ENCODE peak calls at places on chromosomes 13 and 19, in four cellular contexts. One of them, this sample, is unnamed.

GRCh38 chr13:40591091-40591490 is 75.3 kb downstream of the FOXO1 start:
- DNase-seq in OCI-LY7: peak; percentile 41
- DNase-seq in fibroblast of lung: no peak
- DNase-seq in breast epithelium: no peak
- DNase-seq in this sample: no peak

GRCh38 chr19:42042455-42043170 is 27.4 kb downstream of the GRIK5 start:
- DNase-seq in OCI-LY7: no peak
- DNase-seq in fibroblast of lung: no peak
- DNase-seq in breast epithelium: no peak
- DNase-seq in this sample: no peak

GRCh38 chr19:38277969-38278680 is 13.8 kb downstream of the SPINT2 start:
- DNase-seq in OCI-LY7: no peak
- DNase-seq in fibroblast of lung: peak; percentile 65
- DNase-seq in breast epithelium: no peak
- DNase-seq in this sample: no peak

GRCh38 chr13:106987435-106987800 is 419.5 kb upstream of the ARGLU1 start:
- DNase-seq in OCI-LY7: no peak
- DNase-seq in fibroblast of lung: peak; percentile 25
- DNase-seq in breast epithelium: no peak
- DNase-seq in this sample: no peak

GRCh38 chr19:19860756-19861390 is 4.8 kb upstream of the ZNF253 start:
- DNase-seq in OCI-LY7: no peak
- DNase-seq in fibroblast of lung: no peak
- DNase-seq in breast epithelium: no peak
- DNase-seq in this sample: peak; percentile 98

GRCh38 chr19:11989112-11989456 is 24.2 kb downstream of the ZNF763 start:
- DNase-seq in OCI-LY7: no peak
- DNase-seq in fibroblast of lung: no peak
- DNase-seq in breast epithelium: no peak
- DNase-seq in this sample: no peak

GRCh38 chr13:100100115-100100879 is 11.4 kb downstream of the PCCA start:
- DNase-seq in OCI-LY7: no peak
- DNase-seq in fibroblast of lung: peak; percentile 92
- DNase-seq in breast epithelium: no peak
- DNase-seq in this sample: no peak

GRCh38 chr13:76703621-76704020 is 182.6 kb downstream of the KCTD12 start:
- DNase-seq in OCI-LY7: no peak
- DNase-seq in fibroblast of lung: no peak
- DNase-seq in breast epithelium: no peak
- DNase-seq in this sample: no peak

GRCh38 chr13:96982672-96983071 is 11.6 kb downstream of the OXGR1 start:
- DNase-seq in OCI-LY7: no peak
- DNase-seq in fibroblast of lung: no peak
- DNase-seq in breast epithelium: no peak
- DNase-seq in this sample: no peak

GRCh38 chr13:77779461-77780272 is 82.2 kb downstream of the SLAIN1 start:
- DNase-seq in OCI-LY7: peak; percentile 59
- DNase-seq in fibroblast of lung: peak; percentile 88
- DNase-seq in breast epithelium: no peak
- DNase-seq in this sample: peak; percentile 39

GRCh38 chr13:79736356-79736755 is 255.4 kb downstream of the NDFIP2 start:
- DNase-seq in OCI-LY7: no peak
- DNase-seq in fibroblast of lung: no peak
- DNase-seq in breast epithelium: no peak
- DNase-seq in this sample: no peak

DNA sequence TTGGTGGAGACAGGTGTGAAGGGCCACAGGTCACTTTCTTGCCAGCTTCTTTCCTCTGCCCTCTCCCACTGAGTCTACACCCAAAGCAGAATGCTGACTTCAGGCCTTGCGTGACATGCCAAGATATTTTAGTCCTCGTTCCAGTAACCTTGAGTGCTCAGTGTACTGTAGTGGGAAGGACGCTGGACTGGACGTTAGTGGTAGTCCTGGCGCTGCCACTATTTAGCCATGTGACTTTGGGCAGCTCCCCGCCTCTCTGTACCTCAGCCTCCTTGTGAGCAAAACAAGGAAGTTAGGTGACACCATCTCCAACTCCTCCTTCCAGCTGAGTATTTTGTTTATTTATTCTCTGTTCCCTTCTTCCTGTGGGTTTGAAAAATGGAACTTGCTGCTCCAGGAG is 86.1 kb downstream of the FRY start:
- DNase-seq in OCI-LY7: no peak
- DNase-seq in fibroblast of lung: no peak
- DNase-seq in breast epithelium: no peak
- DNase-seq in this sample: no peak
- H3K27ac ChIP-seq in OCI-LY7: no peak overlapping the region
- H3K27ac ChIP-seq in fibroblast of lung: no peak overlapping the region
- H3K27ac ChIP-seq in breast epithelium: no peak overlapping the region
- H3K27ac ChIP-seq in this sample: no peak overlapping the region

GRCh38 chr19:2774083-2774679 is 8.9 kb downstream of the SGTA start:
- DNase-seq in OCI-LY7: peak; percentile 63
- DNase-seq in fibroblast of lung: no peak
- DNase-seq in breast epithelium: no peak
- DNase-seq in this sample: no peak
- H3K27ac ChIP-seq in OCI-LY7: peak overlapping the region; percentile 55
- H3K27ac ChIP-seq in fibroblast of lung: no peak overlapping the region
- H3K27ac ChIP-seq in breast epithelium: peak overlapping the region; percentile 92
- H3K27ac ChIP-seq in this sample: no peak overlapping the region

GRCh38 chr13:45454204-45454603 is 10.5 kb upstream of the COG3 start:
- DNase-seq in OCI-LY7: no peak
- DNase-seq in fibroblast of lung: no peak
- DNase-seq in breast epithelium: no peak
- DNase-seq in this sample: no peak
- H3K27ac ChIP-seq in OCI-LY7: no peak overlapping the region
- H3K27ac ChIP-seq in fibroblast of lung: no peak overlapping the region
- H3K27ac ChIP-seq in breast epithelium: no peak overlapping the region
- H3K27ac ChIP-seq in this sample: no peak overlapping the region

GRCh38 chr13:50511877-50512332 is 331.6 kb downstream of the DLEU7 start:
- DNase-seq in OCI-LY7: peak; percentile 85
- DNase-seq in fibroblast of lung: no peak
- DNase-seq in breast epithelium: no peak
- DNase-seq in this sample: no peak
- H3K27ac ChIP-seq in OCI-LY7: peak overlapping the region; percentile 98
- H3K27ac ChIP-seq in fibroblast of lung: no peak overlapping the region
- H3K27ac ChIP-seq in breast epithelium: no peak overlapping the region
- H3K27ac ChIP-seq in this sample: no peak overlapping the region

DNA sequence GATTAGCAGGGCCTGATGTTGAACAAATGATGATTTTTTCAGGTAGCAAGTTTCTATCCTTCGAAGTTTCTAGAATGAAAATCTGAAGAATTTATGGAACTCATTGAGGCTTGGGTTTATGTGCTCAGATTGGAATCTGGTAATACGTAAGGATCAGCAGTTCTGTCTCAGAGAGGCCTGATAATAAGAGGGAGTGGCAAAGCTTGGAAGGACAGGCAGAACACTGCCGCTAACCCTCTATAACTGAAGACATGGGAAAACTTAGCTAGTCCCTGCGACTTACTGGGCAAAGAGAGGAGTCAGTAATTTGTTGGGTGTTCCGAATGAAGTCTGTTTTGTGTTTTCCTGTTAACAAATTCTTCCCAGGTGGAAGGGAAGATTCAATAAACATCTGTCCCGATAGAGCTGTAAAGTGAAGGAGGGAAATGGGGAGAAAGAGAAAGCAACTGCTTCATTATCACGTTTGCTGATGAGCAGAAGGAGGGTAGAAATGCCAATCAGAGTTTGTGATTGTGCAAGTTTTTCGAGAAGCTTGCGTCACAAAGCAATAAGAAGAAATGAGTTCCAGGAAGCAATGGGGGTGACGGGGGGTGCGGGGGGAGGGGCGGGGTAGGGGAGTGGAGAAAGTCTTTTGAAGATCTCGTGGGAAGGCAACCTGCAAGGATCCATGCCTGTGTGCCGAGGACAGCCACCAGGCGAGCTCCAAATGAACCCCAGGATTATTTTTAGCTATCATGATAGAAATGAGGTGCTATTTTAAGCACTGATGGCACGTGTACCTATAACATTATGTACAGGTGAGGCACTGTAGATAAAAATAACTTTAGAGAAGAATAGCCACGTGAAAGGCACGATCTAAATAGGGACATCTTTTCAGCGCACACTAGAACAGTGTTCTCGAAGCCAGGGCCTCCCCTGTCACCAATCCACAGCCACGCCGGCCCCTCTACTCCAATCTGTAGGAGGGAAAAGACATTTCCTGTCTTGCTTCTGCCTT is 224.1 kb downstream of the FGF9 start:
- DNase-seq in OCI-LY7: no peak
- DNase-seq in fibroblast of lung: no peak
- DNase-seq in breast epithelium: no peak
- DNase-seq in this sample: no peak
- H3K27ac ChIP-seq in OCI-LY7: no peak overlapping the region
- H3K27ac ChIP-seq in fibroblast of lung: no peak overlapping the region
- H3K27ac ChIP-seq in breast epithelium: no peak overlapping the region
- H3K27ac ChIP-seq in this sample: no peak overlapping the region

DNA sequence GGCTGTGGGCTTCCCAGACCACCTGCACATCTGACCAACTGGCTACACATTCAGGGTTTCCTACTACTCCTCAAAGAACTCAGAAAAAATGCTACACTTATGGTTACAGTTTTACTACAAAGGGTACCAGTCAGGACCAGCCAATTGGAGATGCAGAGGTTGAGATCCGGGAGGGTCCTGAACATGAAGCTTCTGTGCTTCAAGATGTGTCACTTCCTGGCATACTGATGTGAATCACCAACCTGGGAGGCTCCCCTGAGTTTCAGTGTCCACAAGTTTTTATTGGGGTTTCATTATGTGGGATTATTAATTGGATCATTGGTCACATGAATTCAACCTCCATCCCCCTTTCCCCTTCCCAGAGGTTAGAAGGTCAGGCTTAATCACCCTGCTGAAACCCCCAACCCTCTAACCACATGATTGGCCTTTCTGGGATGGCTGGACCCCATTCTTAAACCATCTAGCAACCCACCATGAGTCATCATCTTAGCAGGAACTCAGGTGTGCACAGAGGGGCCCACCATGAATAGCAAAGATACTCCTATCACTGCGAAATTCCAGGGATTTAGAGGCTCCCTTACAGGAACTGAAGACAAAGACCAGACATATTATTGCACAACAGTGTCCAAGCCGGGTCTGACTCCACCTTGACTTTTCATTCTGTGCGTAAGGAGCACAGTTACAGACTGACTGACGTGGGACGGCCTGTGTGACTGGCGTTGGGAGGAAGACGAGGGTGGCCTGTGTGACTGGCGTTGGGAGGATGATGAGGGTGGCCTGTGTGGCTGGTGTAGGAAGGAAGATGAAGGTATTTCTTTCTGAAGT is 90.7 kb downstream of the ATP8A2 start:
- DNase-seq in OCI-LY7: no peak
- DNase-seq in fibroblast of lung: no peak
- DNase-seq in breast epithelium: no peak
- DNase-seq in this sample: no peak
- H3K27ac ChIP-seq in OCI-LY7: no peak overlapping the region
- H3K27ac ChIP-seq in fibroblast of lung: no peak overlapping the region
- H3K27ac ChIP-seq in breast epithelium: no peak overlapping the region
- H3K27ac ChIP-seq in this sample: no peak overlapping the region

GRCh38 chr19:51372021-51372648 is 319 bp downstream of the NKG7 start:
- DNase-seq in OCI-LY7: no peak
- DNase-seq in fibroblast of lung: no peak
- DNase-seq in breast epithelium: no peak
- DNase-seq in this sample: no peak

GRCh38 chr19:51370230-51370629 is 1.4 kb upstream of the CLDND2 start:
- DNase-seq in OCI-LY7: no peak
- DNase-seq in fibroblast of lung: no peak
- DNase-seq in breast epithelium: no peak
- DNase-seq in this sample: no peak

GRCh38 chr19:51375504-51376221 is 3.2 kb upstream of the NKG7 start:
- DNase-seq in OCI-LY7: no peak
- DNase-seq in fibroblast of lung: no peak
- DNase-seq in breast epithelium: no peak
- DNase-seq in this sample: no peak

GRCh38 chr19:51371186-51371690 is 1.2 kb downstream of the NKG7 start:
- DNase-seq in OCI-LY7: no peak
- DNase-seq in fibroblast of lung: no peak
- DNase-seq in breast epithelium: no peak
- DNase-seq in this sample: no peak

GRCh38 chr19:51372649-51373504 is at the start of gene NKG7:
- DNase-seq in OCI-LY7: peak; percentile 19
- DNase-seq in fibroblast of lung: no peak
- DNase-seq in breast epithelium: no peak
- DNase-seq in this sample: no peak
- H3K27ac ChIP-seq in OCI-LY7: peak within 1 kb of the TSS; percentile 7
- H3K27ac ChIP-seq in fibroblast of lung: no peak within 1 kb of the TSS
- H3K27ac ChIP-seq in breast epithelium: no peak within 1 kb of the TSS
- H3K27ac ChIP-seq in this sample: no peak within 1 kb of the TSS

DNA sequence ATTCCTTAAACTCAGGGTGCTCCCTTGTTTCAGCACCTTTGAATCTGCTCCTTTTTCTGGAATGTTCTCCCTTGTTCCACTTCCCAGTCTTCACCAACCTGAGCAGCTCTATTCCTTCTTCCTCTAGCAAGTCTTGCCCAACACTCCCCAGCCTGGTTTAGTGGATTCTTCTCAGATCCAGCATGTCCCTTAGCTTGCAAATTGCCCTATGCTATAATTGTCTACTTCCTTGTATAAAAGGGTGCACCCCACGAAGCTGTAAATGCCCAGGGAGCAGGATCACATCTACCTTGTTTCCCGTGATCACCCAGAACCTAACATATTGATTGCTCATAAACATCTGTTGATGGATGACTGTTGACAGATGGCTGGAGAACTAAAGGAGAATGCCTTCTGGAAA is 93.1 kb upstream of the C1QTNF9B start:
- DNase-seq in OCI-LY7: no peak
- DNase-seq in fibroblast of lung: no peak
- DNase-seq in breast epithelium: no peak
- DNase-seq in this sample: no peak
- H3K27ac ChIP-seq in OCI-LY7: no peak overlapping the region
- H3K27ac ChIP-seq in fibroblast of lung: no peak overlapping the region
- H3K27ac ChIP-seq in breast epithelium: no peak overlapping the region
- H3K27ac ChIP-seq in this sample: no peak overlapping the region

DNA sequence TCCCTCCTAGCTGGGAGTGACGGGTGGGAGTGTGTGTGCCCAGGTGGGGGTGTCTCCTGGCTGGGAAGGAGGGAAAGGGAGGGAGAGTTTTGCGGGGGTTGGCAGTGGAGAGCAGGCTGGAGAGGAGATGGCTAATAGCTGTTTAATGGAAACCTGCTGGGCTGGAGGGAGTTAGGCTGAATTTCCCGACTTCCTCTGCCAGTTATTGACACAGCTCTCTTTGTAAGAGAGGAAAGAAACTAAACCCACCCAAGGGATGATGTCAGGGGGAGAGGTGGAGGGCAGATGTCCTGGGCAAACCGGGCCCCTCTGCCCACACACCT is 10.2 kb upstream of the ILF3 start:
- DNase-seq in OCI-LY7: no peak
- DNase-seq in fibroblast of lung: no peak
- DNase-seq in breast epithelium: no peak
- DNase-seq in this sample: no peak
- H3K27ac ChIP-seq in OCI-LY7: peak overlapping the region; percentile 18
- H3K27ac ChIP-seq in fibroblast of lung: no peak overlapping the region
- H3K27ac ChIP-seq in breast epithelium: peak overlapping the region; percentile 89
- H3K27ac ChIP-seq in this sample: no peak overlapping the region

This sample was measured in iPS DF 6.9.